ENCODE peak calls at places on chromosome 11, in ten cellular contexts. L is colonic mucosa; I is esophagus muscularis mucosa; G is neural progenitor cell; A is pancreas; B is breast epithelium; K is lung; N is sigmoid colon; S is CD8-positive, alpha-beta T cell; J is tibial artery. H is an unnamed sample.
A peak's percentile ranks its signal among the peaks of the same experiment; 100 is the strongest.

GRCh38 chr11:44752727-44753126 is 26.0 kb downstream of the TSPAN18 start:
- DNase-seq in L (no peak), I (no peak), G (no peak), A (no peak), B (no peak), K (no peak), N (no peak), S (no peak), J (no peak), H (no peak)

GRCh38 chr11:78961186-78961782 is 386.6 kb upstream of the NARS2 start:
- DNase-seq in L (peak; percentile 39), I (no peak), G (peak; percentile 68), A (peak; percentile 59), B (no peak), K (peak; percentile 41), N (no peak), S (no peak), J (no peak), H (peak; percentile 44)

GRCh38 chr11:118895093-118896039 is 11.7 kb downstream of the CXCR5 start:
- DNase-seq in L (no peak), I (no peak), G (no peak), A (peak; percentile 20), B (no peak), K (no peak), N (no peak), S (peak; percentile 87), J (no peak), H (no peak)

GRCh38 chr11:48123934-48124755 is 92.5 kb upstream of the OR4B1 start:
- DNase-seq in L (no peak), I (peak; percentile 66), G (no peak), A (no peak), B (no peak), K (no peak), N (no peak), S (no peak), J (no peak), H (no peak)

GRCh38 chr11:88102595-88102929 is 72.7 kb downstream of the RAB38 start:
- DNase-seq in L (no peak), I (no peak), G (no peak), A (no peak), B (no peak), K (no peak), N (no peak), S (no peak), J (no peak), H (no peak)

GRCh38 chr11:43830928-43831440 is 49.6 kb upstream of the ALKBH3 start:
- DNase-seq in L (no peak), I (no peak), G (no peak), A (no peak), B (no peak), K (no peak), N (no peak), S (no peak), J (peak; percentile 23), H (no peak)

GRCh38 chr11:6259638-6260019 is at the start of gene CCKBR:
- DNase-seq in L (no peak), I (no peak), G (peak; percentile 80), A (peak; percentile 68), B (no peak), K (no peak), N (peak; percentile 64), S (peak; percentile 32), J (no peak), H (no peak)

GRCh38 chr11:12403122-12403994 is 26.0 kb downstream of the PARVA start:
- DNase-seq in L (no peak), I (peak; percentile 81), G (no peak), A (no peak), B (no peak), K (no peak), N (no peak), S (no peak), J (no peak), H (no peak)

GRCh38 chr11:93005239-93005638 is 35.8 kb downstream of the MTNR1B start:
- DNase-seq in L (no peak), I (no peak), G (no peak), A (no peak), B (no peak), K (no peak), N (no peak), S (no peak), J (no peak), H (no peak)

GRCh38 chr11:31763296-31763695 is 47.8 kb downstream of the PAX6 start:
- DNase-seq in L (no peak), I (no peak), G (peak; percentile 91), A (no peak), B (no peak), K (no peak), N (no peak), S (no peak), J (no peak), H (no peak)

GRCh38 chr11:60631939-60632338 is 67.5 kb upstream of the MS4A8 start:
- DNase-seq in L (no peak), I (no peak), G (no peak), A (no peak), B (no peak), K (no peak), N (no peak), S (no peak), J (no peak), H (no peak)

GRCh38 chr11:86678823-86679222 is 6.4 kb upstream of the ME3 start:
- DNase-seq in L (no peak), I (no peak), G (peak; percentile 82), A (no peak), B (no peak), K (no peak), N (no peak), S (no peak), J (no peak), H (no peak)

DNA sequence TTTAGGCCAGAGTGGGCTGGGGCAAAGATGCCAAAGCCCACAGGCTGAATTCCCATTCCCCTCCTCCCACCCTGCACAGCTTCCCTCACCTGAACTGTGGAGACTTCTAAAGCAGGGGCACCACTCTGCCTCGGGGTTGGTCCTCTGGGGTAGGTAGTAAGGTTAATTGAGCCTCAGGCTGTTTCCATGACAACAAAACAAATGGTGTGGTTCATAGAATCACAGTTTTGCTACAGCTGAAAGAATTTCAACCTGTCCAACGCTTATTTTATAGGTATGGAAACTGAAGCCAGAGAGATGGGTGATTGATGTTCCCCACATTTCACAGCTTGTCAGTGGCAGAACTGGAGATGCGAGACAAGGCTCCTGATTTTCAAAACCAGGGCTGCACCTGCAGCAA is 109.5 kb downstream of the SNX19 start:
- DNase-seq in L (no peak), I (peak; percentile 55), G (no peak), A (no peak), B (no peak), K (no peak), N (no peak), S (no peak), J (no peak), H (no peak)
- H3K4me3 ChIP-seq in L (no peak overlapping the region), I (no peak overlapping the region), G (no peak overlapping the region), A (no peak overlapping the region), B (no peak overlapping the region), K (no peak overlapping the region), N (no peak overlapping the region), S (no peak overlapping the region), J (no peak overlapping the region), H (no peak overlapping the region)

GRCh38 chr11:134267966-134268365 is 8.2 kb upstream of the GLB1L3 start:
- DNase-seq in L (no peak), I (no peak), G (no peak), A (no peak), B (no peak), K (no peak), N (no peak), S (no peak), J (no peak), H (no peak)
- H3K4me1 ChIP-seq in L (no peaks in the 10 kb centered on the region), I (no peaks in the 10 kb centered on the region), G (peaks cover 6% of the 10 kb centered on the region), A (no peaks in the 10 kb centered on the region), B (no peaks in the 10 kb centered on the region), K (peaks cover 1% of the 10 kb centered on the region), N (no peaks in the 10 kb centered on the region), S (peaks cover 13% of the 10 kb centered on the region), J (no peaks in the 10 kb centered on the region), H (peaks cover 12% of the 10 kb centered on the region)

DNA sequence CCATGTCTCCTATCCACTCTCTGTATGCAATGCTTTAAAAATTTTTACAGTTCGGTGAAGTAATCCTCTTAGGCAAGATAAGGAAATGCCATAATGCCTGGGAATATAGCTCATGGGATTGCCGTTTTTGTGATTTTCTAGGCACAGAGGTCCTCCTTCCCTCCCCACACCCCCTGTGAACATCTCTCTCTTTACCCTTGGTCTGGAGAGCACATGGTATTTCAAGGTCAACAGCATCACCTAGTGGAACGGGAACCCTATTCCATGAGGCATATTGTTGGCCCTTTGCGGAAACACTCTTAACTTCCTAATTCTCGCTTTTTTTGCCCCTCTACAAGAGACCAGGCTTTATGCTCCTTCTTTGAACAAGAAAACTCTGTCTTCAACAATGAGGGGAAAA is 8.8 kb downstream of the NXPE4 start:
- DNase-seq in L (no peak), I (no peak), G (no peak), A (no peak), B (no peak), K (no peak), N (no peak), S (no peak), J (no peak), H (no peak)
- TF ChIP-seq CTCF in L (no peak), I (no peak), G (no peak), A (no peak), B (no peak), K (no peak), N (no peak), S (no peak), J (no peak), H (no peak)

DNA sequence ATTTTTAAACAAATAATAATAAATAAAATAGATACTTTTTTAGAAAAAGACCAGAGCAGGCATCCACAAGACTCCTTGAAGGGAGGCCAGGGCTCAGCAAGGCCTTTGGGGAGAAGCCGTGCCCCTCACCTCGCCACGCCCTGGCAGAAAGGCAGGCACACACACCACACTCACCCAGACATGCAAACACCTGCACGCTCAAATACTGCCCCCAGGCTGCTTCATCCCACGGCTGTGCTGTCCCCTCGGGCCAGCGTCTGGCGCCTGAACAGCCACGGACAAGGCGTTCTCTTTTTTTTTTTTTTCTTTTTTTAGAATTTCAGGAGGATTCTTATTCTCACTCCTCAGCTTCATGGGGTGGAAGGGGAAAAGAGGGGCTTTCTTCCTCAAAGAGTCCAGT is 1.5 kb downstream of the FADS3 start:
- DNase-seq in L (no peak), I (no peak), G (no peak), A (no peak), B (no peak), K (no peak), N (no peak), S (no peak), J (no peak), H (no peak)
- H3K4me3 ChIP-seq in L (no peak overlapping the region), I (peak overlapping the region; percentile 93), G (peak overlapping the region; percentile 76), A (no peak overlapping the region), B (no peak overlapping the region), K (no peak overlapping the region), N (peak overlapping the region; percentile 94), S (no peak overlapping the region), J (peak overlapping the region; percentile 85), H (no peak overlapping the region)

GRCh38 chr11:133533205-133533604 is 904 bp upstream of the OPCML start:
- DNase-seq in L (no peak), I (no peak), G (no peak), A (no peak), B (no peak), K (no peak), N (no peak), S (no peak), J (no peak), H (no peak)
- H3K4me1 ChIP-seq in L (no peaks in the 10 kb centered on the region), I (no peaks in the 10 kb centered on the region), G (peaks cover 33% of the 10 kb centered on the region), A (no peaks in the 10 kb centered on the region), B (no peaks in the 10 kb centered on the region), K (no peaks in the 10 kb centered on the region), N (no peaks in the 10 kb centered on the region), S (no peaks in the 10 kb centered on the region), J (peaks cover 7% of the 10 kb centered on the region), H (no peaks in the 10 kb centered on the region)

GRCh38 chr11:55726715-55727324 is 46.4 kb upstream of the OR5D13 start:
- DNase-seq in L (no peak), I (no peak), G (no peak), A (no peak), B (no peak), K (no peak), N (no peak), S (no peak), J (no peak), H (no peak)
- TF ChIP-seq CTCF in L (no peak), I (no peak), G (no peak), A (no peak), B (no peak), K (no peak), N (no peak), S (no peak), J (no peak), H (no peak)